ENCODE peak calls at places on chromosomes 12 and 14, in four cellular contexts. One of them, this sample, is unnamed.
A peak's percentile ranks its signal among the peaks of the same experiment; 100 is the strongest.

GRCh38 chr12:24197517-24197916 is 248.0 kb upstream of the SOX5 start:
- DNase-seq in tibial artery: no peak
- DNase-seq in adipocyte: no peak
- DNase-seq in A673: peak; percentile 36
- DNase-seq in this sample: no peak

GRCh38 chr14:72759670-72760069 is 134.2 kb downstream of the DPF3 start:
- DNase-seq in A673: no peak
- DNase-seq in adipocyte: no peak
- DNase-seq in tibial artery: no peak
- DNase-seq in this sample: no peak

GRCh38 chr12:12784911-12785814 is at the start of gene APOLD1:
- DNase-seq in tibial artery: peak; percentile 87
- DNase-seq in adipocyte: no peak
- DNase-seq in A673: peak; percentile 86
- DNase-seq in this sample: no peak

GRCh38 chr14:24982472-24983155 is 67.3 kb downstream of the STXBP6 start:
- DNase-seq in adipocyte: peak; percentile 78
- DNase-seq in A673: no peak
- DNase-seq in tibial artery: no peak
- DNase-seq in this sample: no peak

GRCh38 chr14:47262801-47263200 is 412.6 kb downstream of the MDGA2 start:
- DNase-seq in A673: no peak
- DNase-seq in adipocyte: no peak
- DNase-seq in tibial artery: no peak
- DNase-seq in this sample: no peak

GRCh38 chr12:30926243-30927209 is at the start of gene TSPAN11:
- DNase-seq in adipocyte: peak; percentile 86
- DNase-seq in A673: peak; percentile 78
- DNase-seq in tibial artery: peak; percentile 59
- DNase-seq in this sample: no peak

GRCh38 chr14:96098309-96098998 is 59.3 kb downstream of the C14orf132 start:
- DNase-seq in tibial artery: no peak
- DNase-seq in A673: peak; percentile 74
- DNase-seq in adipocyte: peak; percentile 77
- DNase-seq in this sample: peak; percentile 51

GRCh38 chr12:69687390-69687789 is 11.7 kb downstream of the BEST3 start:
- DNase-seq in adipocyte: no peak
- DNase-seq in tibial artery: no peak
- DNase-seq in A673: no peak
- DNase-seq in this sample: no peak

GRCh38 chr14:64701660-64702059 is 2.6 kb upstream of the PLEKHG3 start:
- DNase-seq in tibial artery: peak; percentile 7
- DNase-seq in adipocyte: no peak
- DNase-seq in A673: peak; percentile 25
- DNase-seq in this sample: no peak

GRCh38 chr12:115979351-115979750 is 298.1 kb downstream of the MED13L start:
- DNase-seq in adipocyte: peak; percentile 34
- DNase-seq in A673: no peak
- DNase-seq in tibial artery: no peak
- DNase-seq in this sample: no peak

GRCh38 chr14:21049263-21049662 is 7.1 kb downstream of the RNASE7 start:
- DNase-seq in A673: no peak
- DNase-seq in tibial artery: no peak
- DNase-seq in adipocyte: peak; percentile 40
- DNase-seq in this sample: no peak

GRCh38 chr12:127430401-127430800 is 836.6 kb upstream of the TMEM132C start:
- DNase-seq in adipocyte: no peak
- DNase-seq in tibial artery: no peak
- DNase-seq in A673: no peak
- DNase-seq in this sample: no peak

GRCh38 chr14:92615451-92615850 is 101.9 kb downstream of the RIN3 start:
- DNase-seq in A673: no peak
- DNase-seq in adipocyte: no peak
- DNase-seq in tibial artery: no peak
- DNase-seq in this sample: no peak

GRCh38 chr14:91473046-91473445 is 37.1 kb downstream of the PPP4R3A start:
- DNase-seq in adipocyte: no peak
- DNase-seq in A673: no peak
- DNase-seq in tibial artery: no peak
- DNase-seq in this sample: no peak

GRCh38 chr12:91003737-91004136 is 1.0 kb downstream of the EPYC start:
- DNase-seq in A673: no peak
- DNase-seq in tibial artery: no peak
- DNase-seq in adipocyte: no peak
- DNase-seq in this sample: no peak

GRCh38 chr14:89012272-89013097 is 188.0 kb downstream of the TTC8 start:
- DNase-seq in tibial artery: no peak
- DNase-seq in A673: no peak
- DNase-seq in adipocyte: no peak
- DNase-seq in this sample: peak; percentile 46

GRCh38 chr12:51922762-51923505 is 15.6 kb downstream of the ACVRL1 start:
- DNase-seq in tibial artery: peak; percentile 79
- DNase-seq in adipocyte: peak; percentile 57
- DNase-seq in A673: no peak
- DNase-seq in this sample: peak; percentile 65

GRCh38 chr12:10395390-10395998 is 5.7 kb upstream of the KLRK1 start:
- DNase-seq in A673: no peak
- DNase-seq in tibial artery: no peak
- DNase-seq in adipocyte: peak; percentile 92
- DNase-seq in this sample: peak; percentile 68

GRCh38 chr12:18284461-18284860 is 23.1 kb downstream of the PIK3C2G start:
- DNase-seq in tibial artery: no peak
- DNase-seq in A673: no peak
- DNase-seq in adipocyte: peak; percentile 14
- DNase-seq in this sample: no peak

GRCh38 chr12:26278266-26278665 is 82.9 kb downstream of the SSPN start:
- DNase-seq in adipocyte: no peak
- DNase-seq in tibial artery: no peak
- DNase-seq in A673: no peak
- DNase-seq in this sample: no peak

GRCh38 chr12:32877670-32878459 is 18.7 kb downstream of the PKP2 start:
- DNase-seq in A673: no peak
- DNase-seq in adipocyte: no peak
- DNase-seq in tibial artery: no peak
- DNase-seq in this sample: no peak

GRCh38 chr12:52675301-52675701 is 4.9 kb downstream of the KRT1 start:
- DNase-seq in tibial artery: no peak
- DNase-seq in A673: no peak
- DNase-seq in adipocyte: no peak
- DNase-seq in this sample: no peak

GRCh38 chr12:111160350-111161142 is 208.3 kb downstream of the PHETA1 start:
- DNase-seq in A673: no peak
- DNase-seq in adipocyte: no peak
- DNase-seq in tibial artery: no peak
- DNase-seq in this sample: no peak

GRCh38 chr12:9114946-9115345 is 773 bp downstream of the A2M start:
- DNase-seq in tibial artery: no peak
- DNase-seq in adipocyte: no peak
- DNase-seq in A673: no peak
- DNase-seq in this sample: no peak

GRCh38 chr14:55721353-55721752 is 141.3 kb downstream of the KTN1 start:
- DNase-seq in tibial artery: no peak
- DNase-seq in A673: peak; percentile 32
- DNase-seq in adipocyte: peak; percentile 54
- DNase-seq in this sample: no peak

GRCh38 chr12:32309811-32310755 is 89.3 kb upstream of the FGD4 start:
- DNase-seq in tibial artery: no peak
- DNase-seq in A673: peak; percentile 75
- DNase-seq in adipocyte: no peak
- DNase-seq in this sample: peak; percentile 31

GRCh38 chr12:26331960-26332359 is 136.6 kb downstream of the SSPN start:
- DNase-seq in A673: no peak
- DNase-seq in tibial artery: no peak
- DNase-seq in adipocyte: no peak
- DNase-seq in this sample: no peak

GRCh38 chr14:73879027-73879426 is 7.6 kb upstream of the ZNF410 start:
- DNase-seq in tibial artery: no peak
- DNase-seq in adipocyte: no peak
- DNase-seq in A673: no peak
- DNase-seq in this sample: no peak

GRCh38 chr14:69531135-69531534 is 43.5 kb downstream of the CCDC177 start:
- DNase-seq in tibial artery: no peak
- DNase-seq in A673: no peak
- DNase-seq in adipocyte: no peak
- DNase-seq in this sample: no peak

GRCh38 chr14:104864267-104865068 is 600 bp upstream of the CEP170B start:
- DNase-seq in A673: peak; percentile 25
- DNase-seq in tibial artery: peak; percentile 71
- DNase-seq in adipocyte: peak; percentile 46
- DNase-seq in this sample: peak; percentile 95

GRCh38 chr14:87013583-87013982 is 979.4 kb downstream of the GALC start:
- DNase-seq in A673: no peak
- DNase-seq in adipocyte: peak; percentile 74
- DNase-seq in tibial artery: no peak
- DNase-seq in this sample: no peak

GRCh38 chr12:31896514-31897039 is 62.6 kb upstream of the RESF1 start:
- DNase-seq in A673: no peak
- DNase-seq in tibial artery: no peak
- DNase-seq in adipocyte: no peak
- DNase-seq in this sample: peak; percentile 63

GRCh38 chr14:34224221-34224620 is 237.8 kb downstream of the SPTSSA start:
- DNase-seq in tibial artery: no peak
- DNase-seq in A673: no peak
- DNase-seq in adipocyte: no peak
- DNase-seq in this sample: no peak
- H3K4me1 ChIP-seq in tibial artery: no peaks in the 10 kb centered on the region
- H3K4me1 ChIP-seq in A673: no peaks in the 10 kb centered on the region
- H3K4me1 ChIP-seq in adipocyte: peaks cover 12% of the 10 kb centered on the region
- H3K4me1 ChIP-seq in this sample: peaks cover 15% of the 10 kb centered on the region

DNA sequence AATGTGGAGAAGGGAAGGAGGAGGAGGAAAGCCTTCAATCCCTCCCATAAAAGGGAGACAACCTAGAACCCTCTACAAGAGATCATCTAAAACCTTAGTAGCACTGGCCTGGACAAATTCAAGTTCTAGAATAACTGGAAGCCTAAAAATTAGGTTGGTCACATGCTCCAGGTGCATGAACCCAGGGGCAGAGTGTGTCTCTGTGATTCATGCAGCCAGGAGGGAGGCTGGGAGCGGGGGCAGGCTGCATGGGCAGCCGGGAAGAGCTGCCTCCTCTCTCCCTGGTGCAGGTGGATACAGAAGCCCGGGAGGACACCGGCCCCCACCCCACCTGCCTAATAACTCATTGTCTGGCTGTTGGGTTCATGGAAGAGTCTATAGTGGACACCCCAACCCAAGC is 38.6 kb downstream of the CCDC85C start:
- DNase-seq in adipocyte: no peak
- DNase-seq in A673: no peak
- DNase-seq in tibial artery: no peak
- DNase-seq in this sample: no peak
- H3K4me1 ChIP-seq in adipocyte: peaks cover 8% of the 10 kb centered on the region
- H3K4me1 ChIP-seq in A673: peaks cover 12% of the 10 kb centered on the region
- H3K4me1 ChIP-seq in tibial artery: peaks cover 29% of the 10 kb centered on the region
- H3K4me1 ChIP-seq in this sample: peaks cover 29% of the 10 kb centered on the region

GRCh38 chr12:48929551-48929950 is 4.3 kb upstream of the FKBP11 start:
- DNase-seq in tibial artery: no peak
- DNase-seq in A673: no peak
- DNase-seq in adipocyte: no peak
- DNase-seq in this sample: no peak

GRCh38 chr12:48925218-48925871 is at the start of gene FKBP11:
- DNase-seq in tibial artery: peak; percentile 80
- DNase-seq in A673: peak; percentile 50
- DNase-seq in adipocyte: peak; percentile 78
- DNase-seq in this sample: peak; percentile 77

GRCh38 chr12:48924617-48925217 is 575 bp downstream of the FKBP11 start:
- DNase-seq in A673: peak; percentile 69
- DNase-seq in tibial artery: no peak
- DNase-seq in adipocyte: peak; percentile 62
- DNase-seq in this sample: peak; percentile 61

GRCh38 chr12:48930475-48930874 is 5.2 kb upstream of the FKBP11 start:
- DNase-seq in adipocyte: no peak
- DNase-seq in A673: no peak
- DNase-seq in tibial artery: no peak
- DNase-seq in this sample: no peak

DNA sequence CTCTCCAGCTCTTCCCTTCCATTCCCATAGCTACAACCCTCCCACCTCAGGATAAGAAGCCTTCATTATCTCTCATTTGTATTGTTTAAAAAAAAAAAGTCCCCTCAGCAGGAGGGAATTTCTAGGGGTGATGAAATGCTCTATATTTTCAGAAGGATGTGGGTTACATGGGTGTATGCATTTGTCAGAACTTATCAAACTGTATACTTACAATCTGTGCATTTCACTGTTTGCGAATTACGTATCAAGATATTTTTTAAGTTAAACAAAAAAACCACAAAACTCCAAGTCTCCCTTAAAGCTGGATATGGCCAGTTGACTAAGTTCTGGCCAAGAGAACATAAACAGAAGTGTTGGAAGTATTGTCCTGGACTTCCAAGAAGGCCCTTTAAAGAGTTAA is 2.0 kb upstream of the FKBP11 start:
- DNase-seq in adipocyte: peak; percentile 67
- DNase-seq in tibial artery: no peak
- DNase-seq in A673: no peak
- DNase-seq in this sample: no peak
- H3K4me1 ChIP-seq in adipocyte: peaks cover 14% of the 10 kb centered on the region
- H3K4me1 ChIP-seq in tibial artery: peaks cover 13% of the 10 kb centered on the region
- H3K4me1 ChIP-seq in A673: peaks cover 11% of the 10 kb centered on the region
- H3K4me1 ChIP-seq in this sample: no peaks in the 10 kb centered on the region

GRCh38 chr14:103552811-103553210 is 9.6 kb downstream of the BAG5 start:
- DNase-seq in adipocyte: no peak
- DNase-seq in tibial artery: no peak
- DNase-seq in A673: no peak
- DNase-seq in this sample: no peak

GRCh38 chr14:103552011-103552797 is 10.3 kb downstream of the BAG5 start:
- DNase-seq in adipocyte: peak; percentile 67
- DNase-seq in A673: no peak
- DNase-seq in tibial artery: peak; percentile 90
- DNase-seq in this sample: no peak

GRCh38 chr14:103549361-103550311 is 12.8 kb downstream of the BAG5 start:
- DNase-seq in adipocyte: no peak
- DNase-seq in A673: no peak
- DNase-seq in tibial artery: peak; percentile 72
- DNase-seq in this sample: no peak

GRCh38 chr14:103550451-103551337 is 11.8 kb downstream of the BAG5 start:
- DNase-seq in A673: no peak
- DNase-seq in adipocyte: no peak
- DNase-seq in tibial artery: peak; percentile 84
- DNase-seq in this sample: no peak

GRCh38 chr14:103551338-103551762 is 11.1 kb downstream of the BAG5 start:
- DNase-seq in adipocyte: no peak
- DNase-seq in A673: no peak
- DNase-seq in tibial artery: peak; percentile 97
- DNase-seq in this sample: no peak
- H3K4me1 ChIP-seq in adipocyte: peaks cover 55% of the 10 kb centered on the region
- H3K4me1 ChIP-seq in A673: no peaks in the 10 kb centered on the region
- H3K4me1 ChIP-seq in tibial artery: peaks cover 43% of the 10 kb centered on the region
- H3K4me1 ChIP-seq in this sample: no peaks in the 10 kb centered on the region

This sample was measured in colonic mucosa.